ENCODE peak calls at places on chromosomes 12 and 14, in five cellular contexts. A, H, F, D and J are unnamed samples.

GRCh38 chr14:22928237-22929103 is 706 bp downstream of the PRMT5 start:
- DNase-seq in A (no peak), H (peak), F (no peak), D (no peak), J (no peak)

GRCh38 chr12:131869871-131870418 is 24.5 kb upstream of the ULK1 start:
- DNase-seq in A (no peak), H (no peak), F (no peak), D (no peak), J (no peak)

GRCh38 chr12:104478396-104479140 is 21.8 kb downstream of the CHST11 start:
- DNase-seq in A (no peak), H (no peak), F (no peak), D (no peak), J (no peak)

GRCh38 chr14:89407856-89408255 is 9.2 kb downstream of the FOXN3 start:
- DNase-seq in A (no peak), H (no peak), F (no peak), D (no peak), J (peak)

GRCh38 chr14:26526132-26526531 is 71.7 kb downstream of the NOVA1 start:
- DNase-seq in A (no peak), H (no peak), F (no peak), D (no peak), J (no peak)

GRCh38 chr14:103849151-103850013 is 2.0 kb upstream of the PPP1R13B start:
- DNase-seq in A (no peak), H (no peak), F (no peak), D (no peak), J (no peak)

GRCh38 chr14:75631453-75631831 is 29.2 kb downstream of the ERG28 start:
- DNase-seq in A (no peak), H (peak), F (no peak), D (no peak), J (no peak)

GRCh38 chr14:42429401-42429800 is 822.7 kb downstream of the LRFN5 start:
- DNase-seq in A (no peak), H (no peak), F (no peak), D (no peak), J (no peak)

GRCh38 chr14:52703225-52703624 is 3.8 kb upstream of the PSMC6 start:
- DNase-seq in A (no peak), H (no peak), F (no peak), D (no peak), J (no peak)

GRCh38 chr12:111404362-111405148 is 1.2 kb upstream of the SH2B3 start:
- DNase-seq in A (no peak), H (peak), F (no peak), D (no peak), J (peak)

GRCh38 chr14:85531141-85531593 is 1.2 kb downstream of the FLRT2 start:
- DNase-seq in A (peak), H (peak), F (no peak), D (no peak), J (peak)

GRCh38 chr14:33676135-33676566 is 274.7 kb downstream of the EGLN3 start:
- DNase-seq in A (peak), H (peak), F (peak), D (no peak), J (peak)

GRCh38 chr14:77616454-77617229 is at the start of gene SPTLC2:
- DNase-seq in A (peak), H (peak), F (peak), D (peak), J (peak)

GRCh38 chr14:55846852-55847471 is 267.0 kb downstream of the KTN1 start:
- DNase-seq in A (no peak), H (no peak), F (no peak), D (no peak), J (no peak)

GRCh38 chr14:101220921-101221510 is 317.5 kb upstream of the RTL1 start:
- DNase-seq in A (no peak), H (no peak), F (peak), D (peak), J (peak)

GRCh38 chr14:92494512-92494911 is 19.1 kb upstream of the RIN3 start:
- DNase-seq in A (no peak), H (no peak), F (no peak), D (no peak), J (no peak)

GRCh38 chr12:113779774-113780173 is 186.4 kb downstream of the RBM19 start:
- DNase-seq in A (no peak), H (no peak), F (no peak), D (no peak), J (no peak)

GRCh38 chr12:102426599-102427541 is 53.5 kb downstream of the IGF1 start:
- DNase-seq in A (no peak), H (no peak), F (no peak), D (no peak), J (no peak)

GRCh38 chr12:57477710-57478681 is 1.7 kb downstream of the ARHGAP9 start:
- DNase-seq in A (no peak), H (no peak), F (no peak), D (no peak), J (no peak)

GRCh38 chr14:99565383-99565782 is 38.6 kb downstream of the CCDC85C start:
- DNase-seq in A (no peak), H (no peak), F (peak), D (no peak), J (no peak)

GRCh38 chr14:71220462-71220861 is 313.2 kb downstream of the PCNX1 start:
- DNase-seq in A (no peak), H (no peak), F (no peak), D (no peak), J (no peak)

GRCh38 chr12:100799770-100800169 is 5.2 kb downstream of the ANO4 start:
- DNase-seq in A (no peak), H (no peak), F (no peak), D (no peak), J (no peak)

GRCh38 chr12:84814664-84815245 is 97.8 kb downstream of the SLC6A15 start:
- DNase-seq in A (no peak), H (no peak), F (no peak), D (no peak), J (no peak)

GRCh38 chr12:92624236-92624635 is 78.6 kb upstream of the PLEKHG7 start:
- DNase-seq in A (no peak), H (no peak), F (no peak), D (no peak), J (no peak)

GRCh38 chr12:14886271-14886670 is 617 bp upstream of the MGP start:
- DNase-seq in A (no peak), H (no peak), F (no peak), D (no peak), J (no peak)

GRCh38 chr12:88944403-88944802 is 364.1 kb upstream of the KITLG start:
- DNase-seq in A (no peak), H (no peak), F (no peak), D (no peak), J (no peak)

GRCh38 chr12:79635676-79636075 is 55.1 kb downstream of the PAWR start:
- DNase-seq in A (no peak), H (no peak), F (no peak), D (no peak), J (no peak)

GRCh38 chr12:129617849-129618248 is 286.0 kb downstream of the TMEM132D start:
- DNase-seq in A (no peak), H (no peak), F (no peak), D (no peak), J (no peak)

GRCh38 chr14:78157855-78158436 is 12.2 kb upstream of the NRXN3 start:
- DNase-seq in A (peak), H (peak), F (no peak), D (no peak), J (no peak)

GRCh38 chr12:40691913-40692616 is at the start of gene CNTN1:
- DNase-seq in A (peak), H (peak), F (peak), D (no peak), J (peak)

GRCh38 chr12:80241576-80242273 is 142.4 kb downstream of the OTOGL start:
- DNase-seq in A (no peak), H (no peak), F (no peak), D (no peak), J (peak)

GRCh38 chr12:33546004-33546403 is 106.4 kb upstream of the SYT10 start:
- DNase-seq in A (no peak), H (no peak), F (no peak), D (no peak), J (no peak)

GRCh38 chr12:92363295-92364146 is 217.9 kb upstream of the BTG1 start:
- DNase-seq in A (peak), H (no peak), F (no peak), D (no peak), J (peak)

GRCh38 chr12:51779876-51780275 is 68.6 kb downstream of the FIGNL2 start:
- DNase-seq in A (no peak), H (no peak), F (no peak), D (no peak), J (no peak)

GRCh38 chr14:54025661-54026060 is 69.0 kb upstream of the BMP4 start:
- DNase-seq in A (no peak), H (no peak), F (no peak), D (no peak), J (no peak)

GRCh38 chr12:64797156-64797555 is 27.3 kb upstream of the TBC1D30 start:
- DNase-seq in A (no peak), H (no peak), F (no peak), D (no peak), J (no peak)

GRCh38 chr14:67162390-67162789 is 26.9 kb upstream of the GARIN2 start:
- DNase-seq in A (no peak), H (no peak), F (no peak), D (no peak), J (no peak)

GRCh38 chr12:32051511-32052299 is 54.9 kb upstream of the BICD1 start:
- DNase-seq in A (peak), H (no peak), F (no peak), D (no peak), J (no peak)

GRCh38 chr12:108835860-108836634 is 21.3 kb downstream of the SSH1 start:
- DNase-seq in A (no peak), H (no peak), F (no peak), D (no peak), J (no peak)